ENCODE peak calls at places on chromosomes 5 and 9, in nine cellular contexts. U, I, Q, Z, P, E, O, L and F are unnamed samples.

GRCh38 chr5:158537343-158537742 is 562.4 kb downstream of the EBF1 start:
- DNase-seq in O (no peak), L (no peak), I (no peak), Q (no peak), Z (no peak), E (no peak), P (no peak), U (no peak), F (no peak)

GRCh38 chr9:81116340-81117207 is 572.8 kb downstream of the TLE1 start:
- DNase-seq in E (no peak), U (no peak), I (no peak), L (no peak), O (no peak), Z (no peak), P (no peak), Q (no peak), F (no peak)

GRCh38 chr9:77725051-77725702 is 77.1 kb upstream of the GNA14 start:
- DNase-seq in U (no peak), L (no peak), Z (no peak), E (no peak), O (no peak), P (no peak), I (no peak), Q (no peak), F (no peak)

GRCh38 chr5:389197-389821 is 53.7 kb upstream of the EXOC3 start:
- DNase-seq in I (peak), U (no peak), O (peak), P (peak), Z (no peak), Q (peak), L (no peak), E (peak), F (no peak)

GRCh38 chr9:36891341-36891811 is 142.7 kb downstream of the PAX5 start:
- DNase-seq in Q (peak), E (peak), U (no peak), I (no peak), P (no peak), O (no peak), L (no peak), Z (no peak), F (no peak)

GRCh38 chr5:178196986-178197385 is 7.3 kb upstream of the HNRNPAB start:
- DNase-seq in I (peak), P (no peak), Q (no peak), E (peak), U (no peak), Z (no peak), L (no peak), O (no peak), F (no peak)

GRCh38 chr9:104780796-104781395 is 17.0 kb downstream of the NIPSNAP3B start:
- DNase-seq in P (no peak), U (no peak), I (no peak), E (no peak), L (no peak), Z (peak), O (no peak), Q (no peak), F (no peak)

GRCh38 chr9:10706788-10707187 is 94.0 kb upstream of the PTPRD start:
- DNase-seq in I (no peak), O (no peak), E (no peak), P (no peak), L (no peak), Q (no peak), U (no peak), Z (no peak), F (no peak)